ENCODE peak calls at places on chromosomes 2 and 18, in nine cellular contexts. One of them, this sample, is unnamed.

GRCh38 chr2:205115516-205115915 is 566.8 kb upstream of the NRP2 start:
- DNase-seq in stomach: no peak
- DNase-seq in cardiac fibroblast: no peak
- DNase-seq in GM12865: no peak
- DNase-seq in ovary: no peak
- DNase-seq in spleen: no peak
- DNase-seq in A549: no peak
- DNase-seq in cardiac muscle cell: no peak
- DNase-seq in WERI-Rb-1: no peak
- DNase-seq in this sample: no peak

GRCh38 chr2:196145256-196145655 is 26.1 kb downstream of the STK17B start:
- DNase-seq in cardiac muscle cell: no peak
- DNase-seq in GM12865: no peak
- DNase-seq in spleen: no peak
- DNase-seq in stomach: no peak
- DNase-seq in A549: no peak
- DNase-seq in ovary: no peak
- DNase-seq in cardiac fibroblast: no peak
- DNase-seq in WERI-Rb-1: no peak
- DNase-seq in this sample: no peak

GRCh38 chr2:78147466-78147865 is 625.3 kb upstream of the LRRTM4 start:
- DNase-seq in stomach: no peak
- DNase-seq in A549: no peak
- DNase-seq in cardiac fibroblast: no peak
- DNase-seq in spleen: no peak
- DNase-seq in GM12865: no peak
- DNase-seq in cardiac muscle cell: no peak
- DNase-seq in ovary: no peak
- DNase-seq in WERI-Rb-1: no peak
- DNase-seq in this sample: no peak

GRCh38 chr2:111072220-111072871 is 48.4 kb upstream of the BCL2L11 start:
- DNase-seq in cardiac fibroblast: peak; percentile 77
- DNase-seq in cardiac muscle cell: peak; percentile 85
- DNase-seq in WERI-Rb-1: no peak
- DNase-seq in ovary: no peak
- DNase-seq in stomach: no peak
- DNase-seq in GM12865: no peak
- DNase-seq in spleen: no peak
- DNase-seq in A549: peak; percentile 44
- DNase-seq in this sample: no peak

GRCh38 chr2:68721482-68722071 is 13.0 kb upstream of the ARHGAP25 start:
- DNase-seq in ovary: no peak
- DNase-seq in cardiac fibroblast: no peak
- DNase-seq in spleen: no peak
- DNase-seq in stomach: peak; percentile 60
- DNase-seq in cardiac muscle cell: no peak
- DNase-seq in A549: no peak
- DNase-seq in WERI-Rb-1: no peak
- DNase-seq in GM12865: peak; percentile 71
- DNase-seq in this sample: no peak

GRCh38 chr18:59835656-59836379 is 64.0 kb upstream of the PMAIP1 start:
- DNase-seq in A549: no peak
- DNase-seq in WERI-Rb-1: no peak
- DNase-seq in GM12865: peak; percentile 83
- DNase-seq in ovary: no peak
- DNase-seq in spleen: no peak
- DNase-seq in cardiac fibroblast: no peak
- DNase-seq in stomach: no peak
- DNase-seq in cardiac muscle cell: no peak
- DNase-seq in this sample: no peak

GRCh38 chr2:85579266-85579935 is 2.0 kb downstream of the VAMP8 start:
- DNase-seq in ovary: no peak
- DNase-seq in A549: no peak
- DNase-seq in cardiac fibroblast: no peak
- DNase-seq in stomach: no peak
- DNase-seq in WERI-Rb-1: no peak
- DNase-seq in spleen: no peak
- DNase-seq in GM12865: no peak
- DNase-seq in cardiac muscle cell: no peak
- DNase-seq in this sample: no peak

GRCh38 chr18:50879302-50880107 is 587 bp downstream of the ME2 start:
- DNase-seq in spleen: no peak
- DNase-seq in cardiac muscle cell: peak; percentile 65
- DNase-seq in GM12865: peak; percentile 56
- DNase-seq in cardiac fibroblast: peak; percentile 60
- DNase-seq in A549: peak; percentile 38
- DNase-seq in ovary: no peak
- DNase-seq in WERI-Rb-1: peak; percentile 41
- DNase-seq in stomach: peak; percentile 43
- DNase-seq in this sample: no peak

GRCh38 chr18:46148810-46149209 is 44.6 kb downstream of the HAUS1 start:
- DNase-seq in cardiac muscle cell: peak; percentile 68
- DNase-seq in spleen: no peak
- DNase-seq in cardiac fibroblast: peak; percentile 76
- DNase-seq in GM12865: peak; percentile 54
- DNase-seq in stomach: peak; percentile 60
- DNase-seq in A549: peak; percentile 66
- DNase-seq in WERI-Rb-1: peak; percentile 70
- DNase-seq in ovary: no peak
- DNase-seq in this sample: peak; percentile 54

GRCh38 chr18:11923454-11923853 is 15.3 kb upstream of the MPPE1 start:
- DNase-seq in cardiac muscle cell: no peak
- DNase-seq in spleen: no peak
- DNase-seq in cardiac fibroblast: no peak
- DNase-seq in stomach: no peak
- DNase-seq in WERI-Rb-1: no peak
- DNase-seq in GM12865: no peak
- DNase-seq in A549: no peak
- DNase-seq in ovary: no peak
- DNase-seq in this sample: no peak

GRCh38 chr2:149648282-149649030 is 60.9 kb upstream of the MMADHC start:
- DNase-seq in ovary: no peak
- DNase-seq in A549: peak; percentile 82
- DNase-seq in spleen: no peak
- DNase-seq in cardiac fibroblast: peak; percentile 98
- DNase-seq in stomach: no peak
- DNase-seq in GM12865: no peak
- DNase-seq in WERI-Rb-1: no peak
- DNase-seq in cardiac muscle cell: peak; percentile 99
- DNase-seq in this sample: no peak

GRCh38 chr2:85011747-85012146 is 40.8 kb downstream of the KCMF1 start:
- DNase-seq in A549: no peak
- DNase-seq in GM12865: peak; percentile 5
- DNase-seq in stomach: no peak
- DNase-seq in ovary: no peak
- DNase-seq in cardiac muscle cell: no peak
- DNase-seq in WERI-Rb-1: peak; percentile 18
- DNase-seq in cardiac fibroblast: no peak
- DNase-seq in spleen: no peak
- DNase-seq in this sample: no peak

GRCh38 chr2:238720232-238720672 is 127.6 kb upstream of the TWIST2 start:
- DNase-seq in spleen: no peak
- DNase-seq in stomach: peak; percentile 54
- DNase-seq in ovary: no peak
- DNase-seq in WERI-Rb-1: peak; percentile 35
- DNase-seq in cardiac muscle cell: peak; percentile 53
- DNase-seq in cardiac fibroblast: peak; percentile 31
- DNase-seq in GM12865: peak; percentile 38
- DNase-seq in A549: peak; percentile 59
- DNase-seq in this sample: peak; percentile 58

GRCh38 chr2:20148411-20148810 is 76.5 kb downstream of the SDC1 start:
- DNase-seq in WERI-Rb-1: no peak
- DNase-seq in spleen: no peak
- DNase-seq in cardiac muscle cell: no peak
- DNase-seq in A549: no peak
- DNase-seq in stomach: no peak
- DNase-seq in cardiac fibroblast: no peak
- DNase-seq in GM12865: no peak
- DNase-seq in ovary: no peak
- DNase-seq in this sample: no peak

GRCh38 chr2:11122380-11122779 is 32.9 kb upstream of the SLC66A3 start:
- DNase-seq in cardiac fibroblast: no peak
- DNase-seq in ovary: no peak
- DNase-seq in WERI-Rb-1: no peak
- DNase-seq in A549: no peak
- DNase-seq in stomach: no peak
- DNase-seq in cardiac muscle cell: no peak
- DNase-seq in spleen: peak; percentile 22
- DNase-seq in GM12865: no peak
- DNase-seq in this sample: no peak

GRCh38 chr2:11123001-11123809 is 32.1 kb upstream of the SLC66A3 start:
- DNase-seq in cardiac fibroblast: no peak
- DNase-seq in WERI-Rb-1: no peak
- DNase-seq in ovary: no peak
- DNase-seq in A549: no peak
- DNase-seq in GM12865: no peak
- DNase-seq in cardiac muscle cell: no peak
- DNase-seq in spleen: peak; percentile 65
- DNase-seq in stomach: no peak
- DNase-seq in this sample: no peak

GRCh38 chr2:11123856-11124759 is 31.2 kb upstream of the SLC66A3 start:
- DNase-seq in A549: peak; percentile 77
- DNase-seq in cardiac fibroblast: peak; percentile 52
- DNase-seq in stomach: peak; percentile 76
- DNase-seq in GM12865: peak; percentile 75
- DNase-seq in spleen: peak; percentile 86
- DNase-seq in WERI-Rb-1: peak; percentile 89
- DNase-seq in cardiac muscle cell: peak; percentile 58
- DNase-seq in ovary: peak; percentile 67
- DNase-seq in this sample: peak; percentile 76

GRCh38 chr2:11121823-11122155 is 33.5 kb upstream of the SLC66A3 start:
- DNase-seq in WERI-Rb-1: no peak
- DNase-seq in spleen: peak; percentile 62
- DNase-seq in cardiac fibroblast: no peak
- DNase-seq in stomach: no peak
- DNase-seq in GM12865: no peak
- DNase-seq in ovary: no peak
- DNase-seq in cardiac muscle cell: no peak
- DNase-seq in A549: no peak
- DNase-seq in this sample: no peak

DNA sequence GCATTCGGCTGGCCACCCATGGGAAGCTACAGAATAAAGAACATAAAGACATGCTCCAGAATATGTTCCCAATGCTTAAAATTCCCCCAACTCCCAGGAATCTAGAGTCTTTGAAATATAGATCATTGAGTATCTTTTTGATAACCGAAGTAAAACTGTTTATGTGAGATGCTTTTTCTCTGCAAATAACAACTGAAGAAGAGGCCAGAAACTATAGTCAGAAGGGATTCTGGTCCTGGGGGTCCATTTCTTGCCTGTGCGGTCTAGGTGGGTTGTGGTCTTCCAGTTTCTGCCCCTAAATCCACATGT is 30.6 kb upstream of the SLC66A3 start:
- DNase-seq in cardiac fibroblast: no peak
- DNase-seq in stomach: no peak
- DNase-seq in A549: no peak
- DNase-seq in WERI-Rb-1: no peak
- DNase-seq in spleen: peak; percentile 13
- DNase-seq in cardiac muscle cell: no peak
- DNase-seq in ovary: no peak
- DNase-seq in GM12865: no peak
- DNase-seq in this sample: no peak
- TF ChIP-seq CTCF in cardiac fibroblast: no peak
- TF ChIP-seq CTCF in stomach: no peak
- TF ChIP-seq CTCF in A549: no peak
- TF ChIP-seq CTCF in WERI-Rb-1: no peak
- TF ChIP-seq CTCF in spleen: peak; percentile 29
- TF ChIP-seq CTCF in cardiac muscle cell: no peak
- TF ChIP-seq CTCF in ovary: no peak
- TF ChIP-seq CTCF in GM12865: no peak
- TF ChIP-seq CTCF in this sample: no peak

GRCh38 chr2:88933077-88933476 is 241.6 kb downstream of the RPIA start:
- DNase-seq in cardiac muscle cell: no peak
- DNase-seq in WERI-Rb-1: no peak
- DNase-seq in cardiac fibroblast: no peak
- DNase-seq in A549: no peak
- DNase-seq in GM12865: no peak
- DNase-seq in stomach: no peak
- DNase-seq in spleen: no peak
- DNase-seq in ovary: no peak
- DNase-seq in this sample: no peak

GRCh38 chr2:88932677-88933076 is 241.2 kb downstream of the RPIA start:
- DNase-seq in WERI-Rb-1: no peak
- DNase-seq in cardiac fibroblast: no peak
- DNase-seq in stomach: no peak
- DNase-seq in cardiac muscle cell: no peak
- DNase-seq in A549: no peak
- DNase-seq in ovary: no peak
- DNase-seq in spleen: no peak
- DNase-seq in GM12865: no peak
- DNase-seq in this sample: no peak

DNA sequence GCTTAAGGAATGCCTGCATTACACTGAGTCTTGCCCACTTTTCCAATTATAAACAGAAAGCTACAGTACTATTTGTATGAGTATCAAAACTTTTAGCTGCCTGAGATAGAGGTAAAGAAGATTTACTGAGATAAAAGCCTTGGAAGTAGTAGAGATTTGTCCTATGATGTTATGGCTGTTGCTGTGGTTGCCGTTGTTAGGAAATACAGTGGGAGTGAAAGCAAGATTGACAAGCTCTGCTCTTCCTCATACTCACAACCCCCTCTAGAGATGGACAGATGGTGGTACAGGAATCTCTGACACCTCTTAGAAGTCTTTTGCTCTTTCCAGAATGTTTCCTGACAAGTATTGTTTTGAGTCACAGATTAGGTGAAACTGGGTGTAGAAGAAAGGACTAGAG is 242.5 kb downstream of the RPIA start:
- DNase-seq in A549: peak; percentile 69
- DNase-seq in GM12865: peak; percentile 17
- DNase-seq in cardiac fibroblast: peak; percentile 6
- DNase-seq in cardiac muscle cell: peak; percentile 2
- DNase-seq in WERI-Rb-1: no peak
- DNase-seq in stomach: no peak
- DNase-seq in spleen: no peak
- DNase-seq in ovary: no peak
- DNase-seq in this sample: no peak
- TF ChIP-seq CTCF in A549: peak; percentile 8
- TF ChIP-seq CTCF in GM12865: no peak
- TF ChIP-seq CTCF in cardiac fibroblast: no peak
- TF ChIP-seq CTCF in cardiac muscle cell: no peak
- TF ChIP-seq CTCF in WERI-Rb-1: no peak
- TF ChIP-seq CTCF in stomach: no peak
- TF ChIP-seq CTCF in spleen: no peak
- TF ChIP-seq CTCF in ovary: no peak
- TF ChIP-seq CTCF in this sample: no peak

GRCh38 chr2:181430406-181431199 is 26.6 kb upstream of the ITGA4 start:
- DNase-seq in A549: peak; percentile 9
- DNase-seq in GM12865: peak; percentile 50
- DNase-seq in spleen: no peak
- DNase-seq in cardiac muscle cell: peak; percentile 14
- DNase-seq in ovary: no peak
- DNase-seq in cardiac fibroblast: peak; percentile 4
- DNase-seq in stomach: no peak
- DNase-seq in WERI-Rb-1: no peak
- DNase-seq in this sample: no peak
- TF ChIP-seq CTCF in A549: no peak
- TF ChIP-seq CTCF in GM12865: peak; percentile 40
- TF ChIP-seq CTCF in spleen: peak; percentile 69
- TF ChIP-seq CTCF in cardiac muscle cell: peak; percentile 39
- TF ChIP-seq CTCF in ovary: no peak
- TF ChIP-seq CTCF in cardiac fibroblast: peak; percentile 42
- TF ChIP-seq CTCF in stomach: no peak
- TF ChIP-seq CTCF in WERI-Rb-1: peak; percentile 29
- TF ChIP-seq CTCF in this sample: peak; percentile 21

GRCh38 chr2:88087763-88088162 is 20.1 kb downstream of the SMYD1 start:
- DNase-seq in GM12865: no peak
- DNase-seq in spleen: no peak
- DNase-seq in ovary: no peak
- DNase-seq in WERI-Rb-1: no peak
- DNase-seq in cardiac muscle cell: no peak
- DNase-seq in cardiac fibroblast: no peak
- DNase-seq in stomach: no peak
- DNase-seq in A549: no peak
- DNase-seq in this sample: no peak
- TF ChIP-seq CTCF in GM12865: no peak
- TF ChIP-seq CTCF in spleen: no peak
- TF ChIP-seq CTCF in ovary: no peak
- TF ChIP-seq CTCF in WERI-Rb-1: no peak
- TF ChIP-seq CTCF in cardiac muscle cell: no peak
- TF ChIP-seq CTCF in cardiac fibroblast: no peak
- TF ChIP-seq CTCF in stomach: no peak
- TF ChIP-seq CTCF in A549: no peak
- TF ChIP-seq CTCF in this sample: no peak

This sample was measured in GM20000.